ENCODE peak calls at places on chromosomes 4 and X, in five cellular contexts. Z is RCC 7860, E is fibroblast of villous mesenchyme, K is breast epithelium, G is DMS 273 treated with DMSO at 0.1 percent for 48 hours. C is an unnamed sample.

GRCh38 chr4:26736621-26737020 is 124.0 kb upstream of the STIM2 start:
- DNase-seq in Z (no peak), E (peak), K (no peak), G (no peak), C (peak)

GRCh38 chrX:68945603-68946228 is 116.9 kb downstream of the EFNB1 start:
- DNase-seq in Z (no peak), E (peak), K (no peak), G (no peak), C (peak)

GRCh38 chr4:82797048-82797590 is 1.5 kb downstream of the SCD5 start:
- DNase-seq in Z (no peak), E (no peak), K (no peak), G (no peak), C (no peak)

GRCh38 chr4:79996950-79997349 is 76.1 kb downstream of the ANTXR2 start:
- DNase-seq in Z (no peak), E (no peak), K (no peak), G (no peak), C (no peak)

GRCh38 chr4:39626913-39627312 is 11.8 kb downstream of the SMIM14 start:
- DNase-seq in Z (no peak), E (no peak), K (no peak), G (no peak), C (no peak)

GRCh38 chrX:11509786-11510185 is 155.9 kb downstream of the ARHGAP6 start:
- DNase-seq in Z (no peak), E (peak), K (no peak), G (no peak), C (no peak)

GRCh38 chrX:15977644-15978043 is 123.0 kb upstream of the AP1S2 start:
- DNase-seq in Z (no peak), E (no peak), K (no peak), G (no peak), C (no peak)

GRCh38 chrX:130426531-130426930 is 24.7 kb downstream of the RBMX2 start:
- DNase-seq in Z (no peak), E (no peak), K (no peak), G (no peak), C (no peak)

GRCh38 chr4:3122081-3122563 is 47.6 kb downstream of the HTT start:
- DNase-seq in Z (no peak), E (peak), K (no peak), G (no peak), C (no peak)

GRCh38 chrX:65502618-65503017 is 32.0 kb downstream of the LAS1L start:
- DNase-seq in Z (no peak), E (no peak), K (no peak), G (no peak), C (no peak)